ENCODE peak calls at places on chromosomes 5 and 9, in six cellular contexts. U, G, E, R, V and P are unnamed samples.

GRCh38 chr5:173495225-173495904 is 121.1 kb downstream of the BOD1 start:
- DNase-seq in R (no peak), E (peak; percentile 65), G (no peak), U (peak; percentile 27), V (no peak), P (no peak)

GRCh38 chr9:105662184-105663104 is at the start of gene TAL2:
- DNase-seq in V (no peak), R (no peak), G (no peak), E (no peak), U (no peak), P (no peak)

GRCh38 chr5:107873877-107874276 is 203.1 kb upstream of the EFNA5 start:
- DNase-seq in E (no peak), U (no peak), V (no peak), G (no peak), R (no peak), P (no peak)

GRCh38 chr9:126524353-126525077 is 89.2 kb upstream of the LMX1B start:
- DNase-seq in G (no peak), R (no peak), V (no peak), U (no peak), E (no peak), P (no peak)

GRCh38 chr5:180366303-180366702 is 13.2 kb upstream of the GFPT2 start:
- DNase-seq in R (no peak), U (peak; percentile 82), V (no peak), E (peak; percentile 59), G (no peak), P (no peak)

GRCh38 chr9:111965566-111966019 is 69.0 kb downstream of the UGCG start:
- DNase-seq in R (no peak), G (no peak), U (no peak), V (no peak), E (peak; percentile 86), P (no peak)

GRCh38 chr9:136504512-136505348 is 21.9 kb upstream of the SEC16A start:
- DNase-seq in U (no peak), R (no peak), E (no peak), G (no peak), V (no peak), P (no peak)

GRCh38 chr5:176133877-176134276 is 104.3 kb upstream of the SIMC1 start:
- DNase-seq in G (no peak), E (no peak), R (no peak), U (no peak), V (no peak), P (no peak)

GRCh38 chr9:36793277-36793676 is 220.6 kb downstream of the MELK start:
- DNase-seq in G (no peak), V (no peak), R (no peak), U (no peak), E (no peak), P (no peak)

GRCh38 chr9:24899463-24899862 is 353.8 kb upstream of the IZUMO3 start:
- DNase-seq in U (no peak), V (no peak), R (no peak), G (no peak), E (no peak), P (no peak)

GRCh38 chr9:6782378-6782777 is 24.6 kb downstream of the KDM4C start:
- DNase-seq in U (no peak), R (no peak), G (no peak), V (no peak), E (no peak), P (no peak)

GRCh38 chr9:121885345-121885901 is 207.7 kb downstream of the TTLL11 start:
- DNase-seq in G (no peak), V (no peak), U (no peak), E (no peak), R (no peak), P (no peak)

GRCh38 chr5:97163360-97163764 is 19.7 kb downstream of the RIOK2 start:
- DNase-seq in V (no peak), G (no peak), U (peak; percentile 16), R (no peak), E (peak; percentile 9), P (no peak)

GRCh38 chr9:34185778-34186551 is 7.1 kb downstream of the UBAP1 start:
- DNase-seq in U (peak; percentile 78), E (peak; percentile 87), V (no peak), G (no peak), R (no peak), P (no peak)

GRCh38 chr5:60944904-60945759 is at the start of the genes ERCC8 and NDUFAF2:
- DNase-seq in V (peak; percentile 70), E (peak; percentile 98), R (peak; percentile 86), U (peak; percentile 87), G (peak; percentile 93), P (peak; percentile 85)

GRCh38 chr9:98830554-98830953 is 23.1 kb downstream of the GALNT12 start:
- DNase-seq in E (no peak), V (no peak), G (no peak), R (no peak), U (no peak), P (no peak)

GRCh38 chr5:123089572-123089970 is 530 bp downstream of the PRDM6 start:
- DNase-seq in U (no peak), R (peak; percentile 67), V (no peak), G (no peak), E (peak; percentile 38), P (no peak)

GRCh38 chr5:60492958-60493357 is 207.0 kb downstream of the DEPDC1B start:
- DNase-seq in G (no peak), V (no peak), E (no peak), U (no peak), R (no peak), P (no peak)

GRCh38 chr9:115106001-115106400 is 12.0 kb downstream of the TNC start:
- DNase-seq in E (no peak), G (no peak), U (no peak), R (peak; percentile 20), V (no peak), P (no peak)

GRCh38 chr5:169980418-169981053 is at the start of gene INSYN2B:
- DNase-seq in G (no peak), R (peak; percentile 28), E (peak; percentile 89), V (peak; percentile 6), U (peak; percentile 87), P (no peak)

GRCh38 chr5:149371296-149371962 is 7.7 kb downstream of the IL17B start:
- DNase-seq in G (peak; percentile 79), E (peak; percentile 73), V (peak; percentile 39), R (peak; percentile 80), U (no peak), P (peak; percentile 59)

GRCh38 chr9:129400001-129400970 is 220.6 kb downstream of the C9orf50 start:
- DNase-seq in E (no peak), G (peak; percentile 51), R (no peak), V (no peak), U (no peak), P (no peak)

GRCh38 chr9:138022756-138023393 is 145.3 kb downstream of the CACNA1B start:
- DNase-seq in V (no peak), E (no peak), U (no peak), G (peak; percentile 47), R (no peak), P (no peak)

GRCh38 chr5:157358871-157359270 is 92.9 kb downstream of the CYFIP2 start:
- DNase-seq in V (no peak), R (no peak), U (no peak), E (no peak), G (no peak), P (no peak)

GRCh38 chr9:74609671-74610416 is 112.7 kb downstream of the RORB start:
- DNase-seq in G (no peak), R (no peak), U (no peak), V (no peak), E (no peak), P (no peak)

GRCh38 chr9:129174102-129174723 is 3.8 kb downstream of the IER5L start:
- DNase-seq in G (peak; percentile 94), V (peak; percentile 68), E (peak; percentile 87), U (peak; percentile 79), R (peak; percentile 93), P (peak; percentile 69)